ENCODE peak calls at places on chromosomes 5 and 9, in five cellular contexts. B, O, X, U and A are unnamed samples.

GRCh38 chr9:34249274-34249673 is 70.4 kb downstream of the UBAP1 start:
- DNase-seq in O (no peak), X (no peak), U (no peak), B (no peak), A (no peak)

GRCh38 chr5:34706084-34706483 is 50.0 kb downstream of the RAI14 start:
- DNase-seq in O (no peak), X (no peak), B (no peak), U (no peak), A (no peak)

GRCh38 chr5:141338538-141339306 is at the start of gene PCDHGA2:
- DNase-seq in U (no peak), O (peak; percentile 54), B (peak; percentile 66), X (peak; percentile 18), A (no peak)

GRCh38 chr5:94693043-94693822 is 74.8 kb downstream of the SLF1 start:
- DNase-seq in X (peak; percentile 33), B (peak; percentile 93), U (no peak), O (peak; percentile 40), A (peak; percentile 92)

GRCh38 chr5:94928891-94929290 is 310.4 kb downstream of the SLF1 start:
- DNase-seq in X (no peak), O (no peak), U (no peak), B (peak; percentile 1), A (no peak)

GRCh38 chr5:27978322-27978721 is 939.9 kb upstream of the CDH9 start:
- DNase-seq in X (no peak), O (no peak), B (no peak), U (no peak), A (no peak)

GRCh38 chr5:6449465-6450158 is 953 bp downstream of the UBE2QL1 start:
- DNase-seq in X (no peak), B (no peak), O (no peak), U (no peak), A (no peak)

GRCh38 chr5:148938535-148938907 is 112.1 kb downstream of the ADRB2 start:
- DNase-seq in B (no peak), U (no peak), O (no peak), X (no peak), A (no peak)

GRCh38 chr5:83567741-83568530 is 96.4 kb downstream of the VCAN start:
- DNase-seq in X (peak; percentile 6), B (peak; percentile 93), U (no peak), O (no peak), A (peak; percentile 76)

GRCh38 chr9:96107436-96107835 is 194.5 kb downstream of the HSD17B3 start:
- DNase-seq in U (no peak), O (no peak), B (no peak), X (no peak), A (no peak)

GRCh38 chr5:170641589-170642031 is 137.8 kb downstream of the KCNIP1 start:
- DNase-seq in O (no peak), B (no peak), U (no peak), X (no peak), A (no peak)

GRCh38 chr9:119366909-119367690 is 2.1 kb downstream of the BRINP1 start:
- DNase-seq in O (no peak), X (no peak), B (no peak), U (no peak), A (no peak)

GRCh38 chr9:134570151-134570621 is 71.4 kb upstream of the COL5A1 start:
- DNase-seq in X (no peak), U (no peak), O (no peak), B (no peak), A (no peak)

GRCh38 chr5:17379188-17379951 is 118.7 kb upstream of the TAF11L2 start:
- DNase-seq in B (peak; percentile 21), O (no peak), U (no peak), X (no peak), A (no peak)

GRCh38 chr9:127399736-127400269 is 2.8 kb downstream of the SLC2A8 start:
- DNase-seq in X (no peak), O (no peak), B (no peak), U (no peak), A (no peak)

GRCh38 chr9:71514344-71514975 is 253.9 kb downstream of the CEMIP2 start:
- DNase-seq in X (no peak), U (no peak), B (no peak), O (no peak), A (no peak)

GRCh38 chr5:154356256-154356655 is 89.5 kb upstream of the SAP30L start:
- DNase-seq in O (no peak), B (peak; percentile 51), X (no peak), U (no peak), A (peak; percentile 31)

GRCh38 chr9:131448818-131449217 is 53.9 kb upstream of the POMT1 start:
- DNase-seq in B (no peak), X (no peak), U (no peak), O (no peak), A (no peak)

GRCh38 chr9:99299214-99300102 is 77.4 kb downstream of the SEC61B start:
- DNase-seq in B (peak; percentile 83), O (peak; percentile 18), X (peak; percentile 7), U (no peak), A (peak; percentile 19)

GRCh38 chr5:145811834-145812625 is 23.1 kb downstream of the PRELID2 start:
- DNase-seq in B (peak; percentile 48), X (peak; percentile 6), U (no peak), O (peak; percentile 38), A (no peak)
- TF ChIP-seq CTCF in B (peak; percentile 40), X (peak; percentile 29), U (no peak), O (peak; percentile 47), A (peak; percentile 28)

GRCh38 chr5:7754490-7754889 is 96.4 kb downstream of the CFAP90 start:
- DNase-seq in O (no peak), X (no peak), U (no peak), B (no peak), A (no peak)

GRCh38 chr5:7755958-7756357 is 95.0 kb downstream of the CFAP90 start:
- DNase-seq in O (no peak), X (no peak), B (no peak), U (no peak), A (no peak)

GRCh38 chr5:7753596-7753995 is 97.3 kb downstream of the CFAP90 start:
- DNase-seq in U (no peak), X (no peak), O (no peak), B (no peak), A (no peak)

GRCh38 chr5:7756453-7756852 is 94.5 kb downstream of the CFAP90 start:
- DNase-seq in U (no peak), B (no peak), X (no peak), O (no peak), A (no peak)

DNA sequence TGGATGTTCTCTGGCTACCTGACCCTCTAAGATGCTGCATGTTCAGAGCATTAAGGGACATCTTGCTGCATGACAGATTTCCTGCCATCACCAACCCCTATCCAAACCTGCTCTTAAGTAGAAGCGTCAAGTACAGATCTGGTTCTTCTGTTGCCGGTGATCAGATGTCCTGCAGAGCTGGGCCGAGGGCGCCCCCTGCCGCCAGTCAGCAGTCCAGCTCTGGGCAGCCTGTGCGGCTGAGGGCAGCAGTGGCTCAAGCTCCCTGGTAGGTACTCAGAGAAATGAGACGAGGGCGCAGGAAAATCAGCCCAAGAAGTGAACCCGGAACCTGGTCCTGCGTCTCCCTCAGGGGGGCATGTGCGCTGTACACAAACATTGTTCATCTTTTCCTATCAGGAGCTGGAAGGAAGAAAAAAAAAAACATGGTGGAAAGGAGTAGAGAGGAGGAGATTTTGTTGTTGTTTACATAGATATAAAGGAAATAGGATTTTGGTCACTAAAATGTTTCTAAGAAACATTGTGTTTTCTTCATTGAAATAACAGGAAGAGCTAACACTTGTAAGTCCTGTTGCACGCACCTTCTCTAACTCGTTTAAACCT is 95.8 kb downstream of the CFAP90 start:
- DNase-seq in U (peak; percentile 57), B (peak; percentile 15), O (peak; percentile 81), X (peak; percentile 11), A (no peak)
- H3K27me3 ChIP-seq in U (no peaks in the 10 kb centered on the region), B (no peaks in the 10 kb centered on the region), O (no peaks in the 10 kb centered on the region), X (peaks cover 4% of the 10 kb centered on the region), A (no peaks in the 10 kb centered on the region)

DNA sequence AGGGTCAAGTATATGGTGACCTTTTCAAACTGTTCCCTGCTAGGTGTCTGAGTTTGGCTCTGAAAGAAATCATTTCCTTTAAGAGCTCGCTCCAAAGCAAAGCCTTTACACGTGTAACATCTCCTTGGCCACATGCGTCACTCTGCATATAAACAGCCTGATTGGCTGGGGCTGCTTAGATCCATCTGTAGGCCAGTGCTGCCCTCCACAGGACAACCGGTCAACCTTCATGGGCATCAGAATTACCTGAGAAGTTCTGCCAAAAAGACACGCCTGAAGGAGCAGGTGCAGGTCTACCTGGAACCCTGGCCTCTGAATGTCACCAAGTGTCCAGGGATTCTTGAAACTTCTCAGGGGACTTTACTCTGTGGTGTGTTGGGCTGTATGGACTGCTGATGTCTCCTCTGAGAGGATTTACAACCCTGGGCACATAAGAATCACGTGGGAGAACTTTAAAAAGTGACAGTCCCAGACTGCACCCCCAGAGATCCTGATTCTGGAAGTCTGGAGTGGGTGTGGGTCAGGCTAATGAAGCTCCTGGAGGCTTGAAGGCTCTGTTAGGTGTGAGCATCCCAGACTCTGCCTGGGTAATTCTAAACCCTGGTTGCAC is 497.6 kb downstream of the GADD45G start:
- DNase-seq in X (peak; percentile 71), U (peak; percentile 90), B (peak; percentile 88), O (peak; percentile 90), A (peak; percentile 19)
- TF ChIP-seq CTCF in X (peak; percentile 86), U (peak; percentile 83), B (peak; percentile 73), O (peak; percentile 86), A (peak; percentile 73)

DNA sequence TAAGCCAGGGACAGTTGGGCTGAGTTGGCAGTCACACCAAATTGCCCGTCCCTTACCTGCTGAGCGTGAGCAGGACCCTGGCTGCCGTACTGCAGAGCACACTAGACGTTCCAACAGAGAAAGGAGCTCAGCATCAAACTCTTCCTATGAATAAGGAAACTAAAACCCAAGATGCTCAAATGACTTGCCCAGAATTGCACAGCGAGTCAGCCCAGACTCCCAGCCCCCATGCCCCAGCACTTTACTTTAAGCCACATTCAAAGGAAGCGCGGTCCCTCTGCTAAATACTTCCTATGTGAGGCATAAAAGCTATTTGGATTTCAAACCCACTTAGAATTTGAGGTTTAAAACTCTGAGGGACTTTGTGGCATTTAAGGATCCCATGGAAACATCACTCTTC is 23.9 kb downstream of the PAX5 start:
- DNase-seq in O (no peak), U (no peak), B (no peak), X (no peak), A (no peak)
- H3K27me3 ChIP-seq in O (peaks cover 69% of the 10 kb centered on the region), U (no peaks in the 10 kb centered on the region), B (peaks cover 60% of the 10 kb centered on the region), X (peaks cover 2% of the 10 kb centered on the region), A (peaks cover 25% of the 10 kb centered on the region)

GRCh38 chr5:151463137-151464029 is 16.0 kb downstream of the SLC36A1 start:
- DNase-seq in B (no peak), O (peak; percentile 56), U (peak; percentile 44), X (peak; percentile 33), A (no peak)
- TF ChIP-seq CTCF in B (no peak), O (peak; percentile 85), U (peak; percentile 46), X (peak; percentile 67), A (peak; percentile 38)

GRCh38 chr5:68362331-68362730 is 146.8 kb downstream of the PIK3R1 start:
- DNase-seq in X (no peak), U (no peak), B (no peak), O (no peak), A (no peak)
- H3K27me3 ChIP-seq in X (no peaks in the 10 kb centered on the region), U (no peaks in the 10 kb centered on the region), B (no peaks in the 10 kb centered on the region), O (no peaks in the 10 kb centered on the region), A (no peaks in the 10 kb centered on the region)

GRCh38 chr5:2701592-2701991 is 49.9 kb downstream of the IRX2 start:
- DNase-seq in O (no peak), B (no peak), X (no peak), U (no peak), A (no peak)
- TF ChIP-seq CTCF in O (peak; percentile 38), B (no peak), X (no peak), U (no peak), A (no peak)

GRCh38 chr9:97502222-97502983 is 937 bp downstream of the TMOD1 start:
- DNase-seq in U (no peak), B (no peak), O (peak; percentile 48), X (no peak), A (no peak)
- H3K27me3 ChIP-seq in U (peaks cover 23% of the 10 kb centered on the region), B (peaks cover 23% of the 10 kb centered on the region), O (peaks cover 88% of the 10 kb centered on the region), X (peaks cover 13% of the 10 kb centered on the region), A (peaks cover 41% of the 10 kb centered on the region)